ENCODE peak calls at places on chromosomes 12 and 14, in seven cellular contexts. A, D, K, E, J, O and X are unnamed samples.

GRCh38 chr12:66668311-66668710 is 10.6 kb downstream of the GRIP1 start:
- DNase-seq in J (peak; percentile 7), K (no peak), D (no peak), E (no peak), A (no peak), O (no peak), X (no peak)

GRCh38 chr12:3242199-3242863 is 165.2 kb downstream of the TSPAN9 start:
- DNase-seq in D (no peak), K (no peak), J (no peak), E (no peak), A (no peak), O (peak; percentile 82), X (peak; percentile 73)

GRCh38 chr14:81309511-81309910 is 88.8 kb upstream of the GTF2A1 start:
- DNase-seq in O (no peak), D (no peak), J (no peak), E (no peak), A (no peak), K (no peak), X (no peak)

GRCh38 chr12:10354502-10354901 is 35.3 kb downstream of the KLRK1 start:
- DNase-seq in D (no peak), J (peak; percentile 66), K (no peak), O (no peak), E (no peak), A (no peak), X (no peak)

GRCh38 chr14:102540310-102541028 is 30.9 kb upstream of the ANKRD9 start:
- DNase-seq in E (no peak), A (peak; percentile 23), O (no peak), J (peak; percentile 91), K (no peak), D (no peak), X (no peak)

GRCh38 chr14:89845346-89845745 is 109.2 kb downstream of the EFCAB11 start:
- DNase-seq in D (no peak), J (peak; percentile 85), K (no peak), O (no peak), A (no peak), E (no peak), X (no peak)

GRCh38 chr14:75981426-75981825 is 369 bp downstream of the TGFB3 start:
- DNase-seq in E (no peak), K (no peak), J (no peak), D (peak; percentile 68), A (peak; percentile 55), O (no peak), X (no peak)

GRCh38 chr12:116497051-116497529 is 62.1 kb upstream of the MAP1LC3B2 start:
- DNase-seq in A (peak; percentile 25), K (no peak), O (peak; percentile 64), D (no peak), J (no peak), E (no peak), X (no peak)

GRCh38 chr14:104419865-104420458 is 159.6 kb upstream of the C14orf180 start:
- DNase-seq in A (no peak), O (no peak), K (no peak), J (no peak), D (no peak), E (no peak), X (no peak)

GRCh38 chr12:74801625-74802024 is 264.0 kb downstream of the ATXN7L3B start:
- DNase-seq in A (no peak), O (no peak), E (no peak), K (no peak), J (no peak), D (no peak), X (no peak)

GRCh38 chr12:115598827-115599226 is 678.7 kb downstream of the MED13L start:
- DNase-seq in A (peak; percentile 28), O (no peak), J (peak; percentile 42), E (no peak), K (no peak), D (no peak), X (no peak)

GRCh38 chr12:61311413-61311812 is 948.8 kb upstream of the USP15 start:
- DNase-seq in J (no peak), E (no peak), K (no peak), A (no peak), O (no peak), D (no peak), X (no peak)

GRCh38 chr14:81480741-81481140 is 52.9 kb downstream of the SEL1L start:
- DNase-seq in O (no peak), J (no peak), K (no peak), E (no peak), D (no peak), A (no peak), X (no peak)

GRCh38 chr14:29654910-29655590 is 272.6 kb downstream of the PRKD1 start:
- DNase-seq in E (no peak), J (peak; percentile 77), D (no peak), A (no peak), O (no peak), K (no peak), X (no peak)

GRCh38 chr12:57143454-57143853 is 4.0 kb downstream of the LRP1-AS start:
- DNase-seq in E (no peak), D (no peak), O (no peak), J (no peak), K (no peak), A (no peak), X (no peak)

GRCh38 chr12:57142121-57142520 is 5.3 kb downstream of the LRP1-AS start:
- DNase-seq in E (no peak), O (no peak), J (no peak), K (no peak), A (no peak), D (no peak), X (no peak)

GRCh38 chr12:57141249-57141648 is 6.2 kb downstream of the LRP1-AS start:
- DNase-seq in J (no peak), E (no peak), K (no peak), A (no peak), D (no peak), O (no peak), X (no peak)

GRCh38 chr12:57139796-57140649 is 7.4 kb downstream of the LRP1-AS start:
- DNase-seq in K (no peak), A (no peak), O (no peak), D (no peak), J (peak; percentile 67), E (no peak), X (no peak)

DNA sequence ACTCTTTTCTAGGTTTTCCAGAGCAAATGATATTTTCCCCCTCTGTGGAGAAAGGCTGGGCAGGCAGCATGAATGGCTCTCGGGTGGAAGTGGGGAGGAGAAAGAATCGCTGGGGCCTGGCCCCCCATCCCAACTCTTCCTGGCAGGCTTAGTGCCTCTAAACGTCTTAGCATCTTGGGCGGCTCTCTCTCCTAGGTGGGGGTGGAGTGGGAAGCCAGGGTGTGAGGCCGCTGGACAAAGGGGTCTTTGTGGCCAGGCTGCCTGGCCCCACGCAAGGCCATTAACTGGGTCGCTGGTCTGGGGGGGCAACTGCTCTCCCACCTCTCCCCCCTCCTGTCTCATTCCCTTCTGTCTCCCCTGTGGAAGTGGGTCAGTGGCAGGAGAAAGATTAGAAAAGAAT is 4.7 kb downstream of the LRP1-AS start:
- DNase-seq in J (no peak), O (no peak), E (no peak), A (no peak), D (no peak), K (no peak), X (no peak)
- H3K4me3 ChIP-seq in J (no peak overlapping the region), O (no peak overlapping the region), E (no peak overlapping the region), A (no peak overlapping the region), D (no peak overlapping the region), K (no peak overlapping the region), X (no peak overlapping the region)

DNA sequence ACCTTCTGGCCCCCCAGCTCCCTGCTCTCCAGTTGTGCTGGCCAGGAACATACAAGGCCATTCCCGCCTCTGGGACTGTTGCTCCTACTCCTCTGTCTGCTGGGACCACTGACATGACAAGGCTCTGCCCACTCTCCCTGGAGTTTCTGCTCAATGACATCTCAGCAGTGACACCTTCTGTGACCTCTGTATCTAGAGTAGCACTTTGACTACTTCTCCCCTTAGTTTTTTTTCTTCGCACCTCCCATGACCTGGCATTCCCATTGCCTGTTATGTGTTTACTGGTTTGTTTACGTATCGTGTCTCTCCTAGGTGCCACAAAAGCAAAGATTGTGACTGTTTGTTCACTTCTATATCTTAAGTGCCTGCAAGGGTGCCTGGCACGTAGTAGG is 40.1 kb upstream of the TMEM263 start:
- DNase-seq in E (no peak), O (no peak), J (no peak), K (no peak), A (no peak), D (no peak), X (no peak)
- H3K4me3 ChIP-seq in E (no peak overlapping the region), O (no peak overlapping the region), J (no peak overlapping the region), K (no peak overlapping the region), A (no peak overlapping the region), D (no peak overlapping the region), X (no peak overlapping the region)

DNA sequence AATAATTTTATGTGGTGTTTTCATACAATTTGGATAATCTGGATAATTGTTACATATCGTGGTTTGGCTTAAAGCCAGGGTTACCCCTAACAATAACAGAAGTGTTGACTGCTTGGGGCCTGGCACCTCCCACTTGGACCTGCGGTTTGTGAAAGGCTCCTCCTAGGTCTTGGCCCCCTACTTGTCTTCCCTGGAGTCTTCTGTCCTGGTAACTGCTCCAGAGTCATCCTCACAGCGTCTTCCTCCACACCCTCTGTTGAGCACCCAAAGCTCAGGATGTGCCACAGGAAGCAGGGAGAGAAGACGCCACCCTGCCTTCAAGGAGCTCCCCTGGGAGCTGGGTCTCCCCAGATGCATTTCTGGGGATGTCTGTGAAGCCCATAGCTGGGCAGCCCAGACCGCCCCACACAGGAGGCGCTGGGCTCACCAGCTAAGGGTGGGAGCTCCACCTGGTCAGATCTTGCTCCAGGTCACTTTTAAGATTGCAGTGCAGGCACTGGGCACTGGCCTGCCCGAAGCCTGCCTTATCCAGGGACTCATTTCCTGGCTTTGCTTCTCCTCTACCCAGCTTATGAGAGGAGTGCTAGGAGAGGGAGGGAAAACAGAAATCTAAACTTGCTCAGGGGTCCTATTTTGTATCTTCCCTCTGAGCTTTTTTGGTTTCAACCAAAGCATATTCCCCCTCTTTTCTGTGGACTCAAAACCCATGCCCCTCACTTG is 98.2 kb downstream of the ZFP36L1 start:
- DNase-seq in D (peak; percentile 58), A (no peak), J (peak; percentile 89), K (no peak), O (no peak), E (peak; percentile 48), X (no peak)
- H3K4me3 ChIP-seq in D (no peak overlapping the region), A (no peak overlapping the region), J (no peak overlapping the region), K (no peak overlapping the region), O (no peak overlapping the region), E (no peak overlapping the region), X (no peak overlapping the region)

GRCh38 chr12:51863921-51864700 is 15.6 kb upstream of the FIGNL2 start:
- DNase-seq in D (no peak), E (no peak), K (no peak), A (peak; percentile 92), J (peak; percentile 53), O (peak; percentile 61), X (no peak)
- H3K4me3 ChIP-seq in D (peak overlapping the region; percentile 37), E (peak overlapping the region; percentile 41), K (no peak overlapping the region), A (peak overlapping the region; percentile 53), J (peak overlapping the region; percentile 28), O (peak overlapping the region; percentile 63), X (peak overlapping the region; percentile 50)

GRCh38 chr14:40119321-40119720 is 687.1 kb upstream of the FBXO33 start:
- DNase-seq in A (no peak), J (no peak), O (no peak), K (no peak), D (no peak), E (no peak), X (no peak)
- H3K4me3 ChIP-seq in A (no peak overlapping the region), J (no peak overlapping the region), O (no peak overlapping the region), K (no peak overlapping the region), D (no peak overlapping the region), E (no peak overlapping the region), X (no peak overlapping the region)